ENCODE peak calls at places on chromosomes 13 and 19, in eight cellular contexts. One of them, this sample, is unnamed.

GRCh38 chr13:42497798-42498197 is 76.2 kb upstream of the TNFSF11 start:
- DNase-seq in right atrium auricular region: no peak
- DNase-seq in cardiac muscle cell: peak
- DNase-seq in PC-9: peak
- DNase-seq in left lung: no peak
- DNase-seq in stomach: no peak
- DNase-seq in tibial nerve: no peak
- DNase-seq in heart left ventricle: no peak
- DNase-seq in this sample: no peak

GRCh38 chr13:114142640-114143490 is 10.4 kb upstream of the RASA3 start:
- DNase-seq in cardiac muscle cell: no peak
- DNase-seq in stomach: peak
- DNase-seq in left lung: peak
- DNase-seq in heart left ventricle: peak
- DNase-seq in PC-9: no peak
- DNase-seq in right atrium auricular region: no peak
- DNase-seq in tibial nerve: no peak
- DNase-seq in this sample: no peak

GRCh38 chr19:29308977-29309520 is 96.1 kb upstream of the UQCRFS1 start:
- DNase-seq in right atrium auricular region: no peak
- DNase-seq in PC-9: no peak
- DNase-seq in cardiac muscle cell: no peak
- DNase-seq in stomach: no peak
- DNase-seq in tibial nerve: no peak
- DNase-seq in left lung: no peak
- DNase-seq in heart left ventricle: no peak
- DNase-seq in this sample: no peak

GRCh38 chr19:40799558-40800338 is 757 bp downstream of the EGLN2 start:
- DNase-seq in right atrium auricular region: no peak
- DNase-seq in left lung: peak
- DNase-seq in cardiac muscle cell: peak
- DNase-seq in PC-9: no peak
- DNase-seq in heart left ventricle: peak
- DNase-seq in stomach: peak
- DNase-seq in tibial nerve: no peak
- DNase-seq in this sample: no peak

GRCh38 chr19:14406645-14407331 is 12.4 kb downstream of the DDX39A start:
- DNase-seq in heart left ventricle: no peak
- DNase-seq in left lung: no peak
- DNase-seq in cardiac muscle cell: no peak
- DNase-seq in PC-9: no peak
- DNase-seq in right atrium auricular region: no peak
- DNase-seq in tibial nerve: no peak
- DNase-seq in stomach: no peak
- DNase-seq in this sample: no peak

GRCh38 chr13:31191748-31192147 is 8.0 kb upstream of the B3GLCT start:
- DNase-seq in right atrium auricular region: no peak
- DNase-seq in PC-9: no peak
- DNase-seq in stomach: no peak
- DNase-seq in cardiac muscle cell: no peak
- DNase-seq in left lung: no peak
- DNase-seq in tibial nerve: no peak
- DNase-seq in heart left ventricle: no peak
- DNase-seq in this sample: no peak

GRCh38 chr13:62960723-62961122 is 1545.1 kb upstream of the PCDH20 start:
- DNase-seq in right atrium auricular region: no peak
- DNase-seq in stomach: no peak
- DNase-seq in tibial nerve: no peak
- DNase-seq in left lung: no peak
- DNase-seq in cardiac muscle cell: no peak
- DNase-seq in heart left ventricle: no peak
- DNase-seq in PC-9: no peak
- DNase-seq in this sample: no peak

GRCh38 chr19:55188620-55189019 is 8.5 kb upstream of the SYT5 start:
- DNase-seq in left lung: no peak
- DNase-seq in PC-9: no peak
- DNase-seq in stomach: no peak
- DNase-seq in cardiac muscle cell: peak
- DNase-seq in tibial nerve: no peak
- DNase-seq in right atrium auricular region: no peak
- DNase-seq in heart left ventricle: no peak
- DNase-seq in this sample: no peak

GRCh38 chr19:42124386-42124901 is 7.8 kb downstream of the POU2F2 start:
- DNase-seq in stomach: no peak
- DNase-seq in tibial nerve: no peak
- DNase-seq in heart left ventricle: no peak
- DNase-seq in PC-9: no peak
- DNase-seq in cardiac muscle cell: no peak
- DNase-seq in left lung: no peak
- DNase-seq in right atrium auricular region: no peak
- DNase-seq in this sample: no peak

GRCh38 chr19:47794526-47794925 is 9.8 kb downstream of the TPRX1 start:
- DNase-seq in right atrium auricular region: no peak
- DNase-seq in left lung: no peak
- DNase-seq in PC-9: no peak
- DNase-seq in cardiac muscle cell: no peak
- DNase-seq in heart left ventricle: no peak
- DNase-seq in tibial nerve: no peak
- DNase-seq in stomach: no peak
- DNase-seq in this sample: no peak

GRCh38 chr19:30150626-30151025 is 208.6 kb downstream of the URI1 start:
- DNase-seq in cardiac muscle cell: no peak
- DNase-seq in stomach: no peak
- DNase-seq in PC-9: no peak
- DNase-seq in heart left ventricle: no peak
- DNase-seq in tibial nerve: no peak
- DNase-seq in left lung: no peak
- DNase-seq in right atrium auricular region: no peak
- DNase-seq in this sample: no peak

GRCh38 chr13:76754414-76754813 is 131.8 kb downstream of the KCTD12 start:
- DNase-seq in right atrium auricular region: no peak
- DNase-seq in tibial nerve: no peak
- DNase-seq in left lung: no peak
- DNase-seq in heart left ventricle: peak
- DNase-seq in stomach: no peak
- DNase-seq in PC-9: no peak
- DNase-seq in cardiac muscle cell: peak
- DNase-seq in this sample: no peak

GRCh38 chr13:27442071-27442647 is 8.2 kb downstream of the MTIF3 start:
- DNase-seq in right atrium auricular region: no peak
- DNase-seq in heart left ventricle: no peak
- DNase-seq in cardiac muscle cell: no peak
- DNase-seq in PC-9: no peak
- DNase-seq in left lung: peak
- DNase-seq in stomach: no peak
- DNase-seq in tibial nerve: no peak
- DNase-seq in this sample: no peak

GRCh38 chr13:46903748-46904147 is 6.9 kb upstream of the HTR2A start:
- DNase-seq in right atrium auricular region: no peak
- DNase-seq in left lung: no peak
- DNase-seq in stomach: no peak
- DNase-seq in PC-9: no peak
- DNase-seq in cardiac muscle cell: peak
- DNase-seq in tibial nerve: no peak
- DNase-seq in heart left ventricle: no peak
- DNase-seq in this sample: no peak

GRCh38 chr19:7366701-7367420 is 18.1 kb downstream of the ARHGEF18 start:
- DNase-seq in heart left ventricle: no peak
- DNase-seq in stomach: no peak
- DNase-seq in right atrium auricular region: no peak
- DNase-seq in tibial nerve: no peak
- DNase-seq in cardiac muscle cell: peak
- DNase-seq in left lung: no peak
- DNase-seq in PC-9: peak
- DNase-seq in this sample: no peak

GRCh38 chr19:10863107-10863700 is 8.1 kb upstream of the CARM1 start:
- DNase-seq in right atrium auricular region: no peak
- DNase-seq in heart left ventricle: no peak
- DNase-seq in cardiac muscle cell: peak
- DNase-seq in left lung: peak
- DNase-seq in stomach: peak
- DNase-seq in PC-9: peak
- DNase-seq in tibial nerve: no peak
- DNase-seq in this sample: peak

GRCh38 chr13:87889241-87889640 is 218.1 kb downstream of the SLITRK5 start:
- DNase-seq in PC-9: no peak
- DNase-seq in cardiac muscle cell: no peak
- DNase-seq in heart left ventricle: no peak
- DNase-seq in stomach: no peak
- DNase-seq in left lung: no peak
- DNase-seq in right atrium auricular region: no peak
- DNase-seq in tibial nerve: no peak
- DNase-seq in this sample: no peak

GRCh38 chr13:23848639-23849282 is 40.4 kb downstream of the MIPEP start:
- DNase-seq in stomach: no peak
- DNase-seq in tibial nerve: no peak
- DNase-seq in left lung: peak
- DNase-seq in right atrium auricular region: no peak
- DNase-seq in heart left ventricle: no peak
- DNase-seq in PC-9: peak
- DNase-seq in cardiac muscle cell: no peak
- DNase-seq in this sample: no peak

GRCh38 chr19:10230155-10230903 is 802 bp downstream of the S1PR2 start:
- DNase-seq in right atrium auricular region: no peak
- DNase-seq in PC-9: peak
- DNase-seq in heart left ventricle: peak
- DNase-seq in cardiac muscle cell: peak
- DNase-seq in left lung: no peak
- DNase-seq in tibial nerve: peak
- DNase-seq in stomach: peak
- DNase-seq in this sample: no peak

GRCh38 chr13:83350569-83350968 is 531.7 kb downstream of the SLITRK1 start:
- DNase-seq in tibial nerve: no peak
- DNase-seq in left lung: no peak
- DNase-seq in heart left ventricle: no peak
- DNase-seq in right atrium auricular region: no peak
- DNase-seq in stomach: no peak
- DNase-seq in cardiac muscle cell: peak
- DNase-seq in PC-9: no peak
- DNase-seq in this sample: no peak

GRCh38 chr19:54873990-54874389 is at the start of gene FCAR:
- DNase-seq in cardiac muscle cell: no peak
- DNase-seq in tibial nerve: no peak
- DNase-seq in PC-9: no peak
- DNase-seq in left lung: no peak
- DNase-seq in heart left ventricle: no peak
- DNase-seq in right atrium auricular region: no peak
- DNase-seq in stomach: no peak
- DNase-seq in this sample: no peak

GRCh38 chr19:45809643-45810159 is 5.4 kb downstream of the RSPH6A start:
- DNase-seq in left lung: no peak
- DNase-seq in cardiac muscle cell: peak
- DNase-seq in PC-9: peak
- DNase-seq in right atrium auricular region: no peak
- DNase-seq in tibial nerve: no peak
- DNase-seq in stomach: no peak
- DNase-seq in heart left ventricle: no peak
- DNase-seq in this sample: no peak

GRCh38 chr13:32734511-32734910 is 148.3 kb downstream of the PDS5B start:
- DNase-seq in PC-9: no peak
- DNase-seq in heart left ventricle: no peak
- DNase-seq in stomach: no peak
- DNase-seq in left lung: no peak
- DNase-seq in cardiac muscle cell: peak
- DNase-seq in tibial nerve: no peak
- DNase-seq in right atrium auricular region: no peak
- DNase-seq in this sample: no peak
- H3K27ac ChIP-seq in PC-9: no peak
- H3K27ac ChIP-seq in heart left ventricle: no peak
- H3K27ac ChIP-seq in stomach: no peak
- H3K27ac ChIP-seq in left lung: no peak
- H3K27ac ChIP-seq in cardiac muscle cell: no peak
- H3K27ac ChIP-seq in tibial nerve: no peak
- H3K27ac ChIP-seq in right atrium auricular region: no peak
- H3K27ac ChIP-seq in this sample: no peak

GRCh38 chr19:19111138-19111835 is 27.0 kb downstream of the TMEM161A start:
- DNase-seq in cardiac muscle cell: no peak
- DNase-seq in left lung: no peak
- DNase-seq in right atrium auricular region: no peak
- DNase-seq in tibial nerve: no peak
- DNase-seq in stomach: no peak
- DNase-seq in heart left ventricle: no peak
- DNase-seq in PC-9: no peak
- DNase-seq in this sample: no peak
- H3K27ac ChIP-seq in cardiac muscle cell: no peak
- H3K27ac ChIP-seq in left lung: no peak
- H3K27ac ChIP-seq in right atrium auricular region: no peak
- H3K27ac ChIP-seq in tibial nerve: no peak
- H3K27ac ChIP-seq in stomach: no peak
- H3K27ac ChIP-seq in heart left ventricle: no peak
- H3K27ac ChIP-seq in PC-9: no peak
- H3K27ac ChIP-seq in this sample: no peak

GRCh38 chr13:44198826-44199225 is 174.8 kb upstream of the SERP2 start:
- DNase-seq in stomach: no peak
- DNase-seq in right atrium auricular region: no peak
- DNase-seq in heart left ventricle: no peak
- DNase-seq in PC-9: peak
- DNase-seq in left lung: no peak
- DNase-seq in cardiac muscle cell: no peak
- DNase-seq in tibial nerve: no peak
- DNase-seq in this sample: no peak
- H3K27ac ChIP-seq in stomach: peak
- H3K27ac ChIP-seq in right atrium auricular region: no peak
- H3K27ac ChIP-seq in heart left ventricle: no peak
- H3K27ac ChIP-seq in PC-9: peak
- H3K27ac ChIP-seq in left lung: no peak
- H3K27ac ChIP-seq in cardiac muscle cell: peak
- H3K27ac ChIP-seq in tibial nerve: no peak
- H3K27ac ChIP-seq in this sample: no peak

DNA sequence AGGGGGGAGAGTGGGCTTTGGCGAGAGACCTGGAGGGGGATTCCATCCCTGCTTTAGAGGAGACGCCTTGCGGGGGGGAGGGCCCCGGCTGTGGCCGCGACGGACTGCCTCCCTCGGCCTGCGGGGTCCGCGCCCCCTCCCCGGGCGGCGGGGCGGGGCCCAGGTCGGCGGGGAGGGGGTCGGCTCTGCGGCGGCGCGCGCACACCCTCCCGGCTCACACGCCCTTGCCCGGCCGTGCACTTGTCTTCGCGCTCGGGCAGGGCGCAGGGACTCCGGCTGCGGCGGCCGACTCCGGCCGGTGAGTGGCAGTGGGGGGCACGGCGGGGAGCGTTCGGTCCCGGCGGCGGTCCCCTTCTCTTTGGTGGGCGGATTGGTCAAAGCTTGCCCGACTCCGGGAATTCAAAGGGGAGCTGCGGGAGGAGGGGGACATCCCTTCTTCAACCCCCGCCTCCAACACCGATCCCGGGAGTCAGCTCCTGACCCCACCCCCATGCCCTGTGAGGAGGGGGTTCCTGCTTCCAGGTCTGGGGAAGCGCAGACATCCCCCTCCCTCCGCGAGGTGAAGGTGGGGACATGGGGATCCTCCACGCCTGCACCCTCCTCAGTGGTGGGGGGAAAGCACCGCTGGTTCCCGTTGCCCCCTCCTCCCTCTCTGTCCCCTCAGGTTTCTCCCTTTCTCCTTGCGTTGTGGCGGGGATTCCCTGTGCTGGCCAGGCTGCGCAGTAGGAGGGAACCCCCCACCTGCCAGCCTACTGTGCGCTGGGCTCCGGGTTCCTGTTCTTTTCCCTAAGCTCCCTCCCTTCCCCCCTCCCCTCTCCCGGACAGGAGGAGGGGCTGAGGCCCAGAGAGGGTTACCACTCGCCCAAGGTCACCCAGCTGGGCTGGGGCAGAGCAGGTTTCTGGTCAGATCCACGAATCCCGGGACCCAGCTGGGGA is 14.6 kb upstream of the KCNN1 start:
- DNase-seq in tibial nerve: no peak
- DNase-seq in right atrium auricular region: no peak
- DNase-seq in heart left ventricle: no peak
- DNase-seq in PC-9: no peak
- DNase-seq in left lung: no peak
- DNase-seq in cardiac muscle cell: no peak
- DNase-seq in stomach: no peak
- DNase-seq in this sample: no peak
- H3K27ac ChIP-seq in tibial nerve: no peak
- H3K27ac ChIP-seq in right atrium auricular region: no peak
- H3K27ac ChIP-seq in heart left ventricle: no peak
- H3K27ac ChIP-seq in PC-9: no peak
- H3K27ac ChIP-seq in left lung: no peak
- H3K27ac ChIP-seq in cardiac muscle cell: no peak
- H3K27ac ChIP-seq in stomach: no peak
- H3K27ac ChIP-seq in this sample: no peak